ENCODE peak calls at places on chromosomes 2 and 18, in ten cellular contexts. X is dorsolateral prefrontal cortex; L is mammary epithelial cell; I is H1; S is esophagus muscularis mucosa; V is fibroblast of pulmonary artery; A is MCF 10A; G is astrocyte; O is CD8-positive, alpha-beta T cell; N is lung. B is an unnamed sample.

GRCh38 chr2:188713961-188714360 is 260.2 kb upstream of the COL3A1 start:
- DNase-seq in X (no peak), L (no peak), I (no peak), S (no peak), V (no peak), A (no peak), G (no peak), O (no peak), N (no peak), B (no peak)

GRCh38 chr2:176501652-176502051 is 232.4 kb downstream of the MTX2 start:
- DNase-seq in X (no peak), L (no peak), I (no peak), S (no peak), V (no peak), A (no peak), G (no peak), O (no peak), N (no peak), B (no peak)

GRCh38 chr2:174331731-174332606 is 2.8 kb upstream of the SP9 start:
- DNase-seq in X (no peak), L (no peak), I (no peak), S (no peak), V (no peak), A (no peak), G (no peak), O (no peak), N (no peak), B (no peak)

GRCh38 chr2:190477563-190478454 is 56.7 kb downstream of the NEMP2 start:
- DNase-seq in X (no peak), L (no peak), I (no peak), S (no peak), V (no peak), A (no peak), G (no peak), O (no peak), N (no peak), B (no peak)

GRCh38 chr2:69062307-69062706 is 49.3 kb downstream of the ANTXR1 start:
- DNase-seq in X (no peak), L (no peak), I (no peak), S (no peak), V (no peak), A (no peak), G (no peak), O (no peak), N (no peak), B (no peak)

GRCh38 chr2:46878886-46879285 is 36.7 kb downstream of the MCFD2 start:
- DNase-seq in X (peak), L (no peak), I (no peak), S (no peak), V (peak), A (no peak), G (peak), O (no peak), N (peak), B (no peak)

GRCh38 chr2:42775812-42776211 is 11.9 kb upstream of the OXER1 start:
- DNase-seq in X (no peak), L (no peak), I (no peak), S (no peak), V (no peak), A (no peak), G (no peak), O (no peak), N (no peak), B (no peak)

GRCh38 chr2:201888476-201888875 is 82.1 kb downstream of the CDK15 start:
- DNase-seq in X (no peak), L (no peak), I (no peak), S (no peak), V (no peak), A (no peak), G (no peak), O (no peak), N (no peak), B (no peak)

GRCh38 chr2:229174794-229175529 is 96.1 kb downstream of the PID1 start:
- DNase-seq in X (no peak), L (no peak), I (no peak), S (no peak), V (peak), A (peak), G (peak), O (no peak), N (peak), B (no peak)

GRCh38 chr2:102313950-102314349 is 2.6 kb downstream of the IL1RL1 start:
- DNase-seq in X (no peak), L (no peak), I (no peak), S (no peak), V (no peak), A (no peak), G (no peak), O (no peak), N (no peak), B (no peak)

GRCh38 chr2:182904844-182905243 is 38.4 kb upstream of the FRZB start:
- DNase-seq in X (no peak), L (no peak), I (no peak), S (no peak), V (no peak), A (no peak), G (no peak), O (no peak), N (no peak), B (no peak)

GRCh38 chr18:48833701-48834394 is 116.9 kb downstream of the SMAD7 start:
- DNase-seq in X (no peak), L (no peak), I (no peak), S (no peak), V (peak), A (peak), G (peak), O (peak), N (no peak), B (no peak)

GRCh38 chr2:133765693-133766092 is 197.4 kb upstream of the NCKAP5 start:
- DNase-seq in X (no peak), L (no peak), I (no peak), S (no peak), V (peak), A (no peak), G (no peak), O (no peak), N (no peak), B (no peak)

GRCh38 chr2:177393381-177393780 is 808 bp downstream of the AGPS start:
- DNase-seq in X (no peak), L (peak), I (no peak), S (no peak), V (no peak), A (peak), G (no peak), O (no peak), N (no peak), B (no peak)

GRCh38 chr2:7237476-7237875 is 320.3 kb downstream of the RNF144A start:
- DNase-seq in X (no peak), L (no peak), I (no peak), S (no peak), V (no peak), A (no peak), G (no peak), O (no peak), N (no peak), B (no peak)

GRCh38 chr2:176103634-176104337 is 3.3 kb upstream of the HOXD11 start:
- DNase-seq in X (no peak), L (no peak), I (no peak), S (no peak), V (no peak), A (no peak), G (no peak), O (no peak), N (no peak), B (no peak)

GRCh38 chr2:38073211-38074005 is 2.5 kb downstream of the CYP1B1 start:
- DNase-seq in X (no peak), L (no peak), I (no peak), S (no peak), V (no peak), A (no peak), G (no peak), O (no peak), N (no peak), B (no peak)

GRCh38 chr18:78241535-78242306 is 737.9 kb upstream of the SALL3 start:
- DNase-seq in X (no peak), L (no peak), I (no peak), S (no peak), V (no peak), A (no peak), G (no peak), O (no peak), N (no peak), B (no peak)

GRCh38 chr2:160869411-160869810 is 290.8 kb upstream of the TANK start:
- DNase-seq in X (no peak), L (peak), I (no peak), S (no peak), V (peak), A (peak), G (peak), O (no peak), N (peak), B (no peak)

GRCh38 chr2:73259276-73259675 is 25.0 kb downstream of the FBXO41 start:
- DNase-seq in X (no peak), L (no peak), I (no peak), S (no peak), V (no peak), A (no peak), G (no peak), O (no peak), N (no peak), B (no peak)

GRCh38 chr2:201158111-201158929 is 24.6 kb upstream of the CASP10 start:
- DNase-seq in X (peak), L (peak), I (no peak), S (no peak), V (peak), A (peak), G (peak), O (peak), N (peak), B (peak)

GRCh38 chr2:127673304-127674069 is 1.8 kb downstream of the LIMS2 start:
- DNase-seq in X (no peak), L (no peak), I (no peak), S (no peak), V (no peak), A (no peak), G (no peak), O (no peak), N (no peak), B (no peak)

GRCh38 chr18:56836173-56836572 is 185.0 kb downstream of the WDR7 start:
- DNase-seq in X (no peak), L (no peak), I (no peak), S (no peak), V (no peak), A (no peak), G (no peak), O (no peak), N (no peak), B (no peak)

GRCh38 chr2:68714866-68715265 is 19.7 kb upstream of the ARHGAP25 start:
- DNase-seq in X (no peak), L (no peak), I (no peak), S (peak), V (no peak), A (no peak), G (no peak), O (no peak), N (peak), B (no peak)

GRCh38 chr2:238557855-238558435 is 131.2 kb downstream of the ASB1 start:
- DNase-seq in X (no peak), L (no peak), I (no peak), S (no peak), V (no peak), A (no peak), G (no peak), O (no peak), N (no peak), B (no peak)

GRCh38 chr2:238561230-238561629 is 134.5 kb downstream of the ASB1 start:
- DNase-seq in X (no peak), L (peak), I (no peak), S (no peak), V (no peak), A (peak), G (peak), O (no peak), N (no peak), B (no peak)

GRCh38 chr2:238558456-238559099 is 131.9 kb downstream of the ASB1 start:
- DNase-seq in X (no peak), L (no peak), I (no peak), S (no peak), V (no peak), A (no peak), G (no peak), O (no peak), N (peak), B (no peak)

GRCh38 chr2:238562446-238562845 is 135.7 kb downstream of the ASB1 start:
- DNase-seq in X (no peak), L (no peak), I (no peak), S (no peak), V (no peak), A (no peak), G (no peak), O (no peak), N (no peak), B (no peak)

GRCh38 chr2:238560234-238560633 is 133.5 kb downstream of the ASB1 start:
- DNase-seq in X (no peak), L (no peak), I (no peak), S (no peak), V (no peak), A (no peak), G (no peak), O (no peak), N (no peak), B (no peak)
- TF ChIP-seq CTCF in X (no peak), L (no peak), I (peak), S (no peak), V (no peak), A (no peak), G (no peak), O (no peak), N (no peak), B (no peak)

GRCh38 chr2:105496271-105496670 is 97.4 kb upstream of the FHL2 start:
- DNase-seq in X (no peak), L (no peak), I (no peak), S (no peak), V (no peak), A (no peak), G (no peak), O (no peak), N (peak), B (no peak)

GRCh38 chr2:105494683-105495425 is 96.0 kb upstream of the FHL2 start:
- DNase-seq in X (no peak), L (no peak), I (no peak), S (no peak), V (no peak), A (no peak), G (no peak), O (no peak), N (no peak), B (no peak)

GRCh38 chr2:105502625-105503334 is 103.9 kb upstream of the FHL2 start:
- DNase-seq in X (no peak), L (peak), I (no peak), S (no peak), V (no peak), A (no peak), G (peak), O (no peak), N (no peak), B (no peak)

GRCh38 chr2:105498281-105498846 is 99.5 kb upstream of the FHL2 start:
- DNase-seq in X (no peak), L (no peak), I (no peak), S (no peak), V (no peak), A (no peak), G (no peak), O (no peak), N (peak), B (no peak)

DNA sequence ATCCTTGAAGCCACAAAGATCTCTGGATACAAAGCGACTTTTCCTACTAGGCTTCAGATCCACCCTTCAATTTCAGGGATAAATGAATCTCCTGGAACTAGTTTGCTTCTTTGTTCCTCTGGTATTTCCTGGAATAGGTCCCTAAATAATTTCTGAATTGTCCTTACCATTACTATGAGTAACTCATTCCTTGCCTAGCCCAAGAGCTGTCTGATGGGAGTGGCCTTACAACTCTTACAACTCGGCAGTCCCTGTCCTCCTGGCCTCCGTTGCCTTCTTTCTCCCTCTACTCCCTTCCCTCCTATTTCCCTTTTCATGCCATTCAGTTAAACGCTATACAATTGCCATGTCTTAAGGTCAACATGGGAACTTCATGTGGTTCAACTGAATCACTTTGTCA is 98.2 kb upstream of the FHL2 start:
- DNase-seq in X (no peak), L (no peak), I (no peak), S (no peak), V (no peak), A (no peak), G (peak), O (no peak), N (peak), B (no peak)
- TF ChIP-seq CTCF in X (no peak), L (no peak), I (no peak), S (no peak), V (no peak), A (no peak), G (no peak), O (no peak), N (no peak), B (no peak)

DNA sequence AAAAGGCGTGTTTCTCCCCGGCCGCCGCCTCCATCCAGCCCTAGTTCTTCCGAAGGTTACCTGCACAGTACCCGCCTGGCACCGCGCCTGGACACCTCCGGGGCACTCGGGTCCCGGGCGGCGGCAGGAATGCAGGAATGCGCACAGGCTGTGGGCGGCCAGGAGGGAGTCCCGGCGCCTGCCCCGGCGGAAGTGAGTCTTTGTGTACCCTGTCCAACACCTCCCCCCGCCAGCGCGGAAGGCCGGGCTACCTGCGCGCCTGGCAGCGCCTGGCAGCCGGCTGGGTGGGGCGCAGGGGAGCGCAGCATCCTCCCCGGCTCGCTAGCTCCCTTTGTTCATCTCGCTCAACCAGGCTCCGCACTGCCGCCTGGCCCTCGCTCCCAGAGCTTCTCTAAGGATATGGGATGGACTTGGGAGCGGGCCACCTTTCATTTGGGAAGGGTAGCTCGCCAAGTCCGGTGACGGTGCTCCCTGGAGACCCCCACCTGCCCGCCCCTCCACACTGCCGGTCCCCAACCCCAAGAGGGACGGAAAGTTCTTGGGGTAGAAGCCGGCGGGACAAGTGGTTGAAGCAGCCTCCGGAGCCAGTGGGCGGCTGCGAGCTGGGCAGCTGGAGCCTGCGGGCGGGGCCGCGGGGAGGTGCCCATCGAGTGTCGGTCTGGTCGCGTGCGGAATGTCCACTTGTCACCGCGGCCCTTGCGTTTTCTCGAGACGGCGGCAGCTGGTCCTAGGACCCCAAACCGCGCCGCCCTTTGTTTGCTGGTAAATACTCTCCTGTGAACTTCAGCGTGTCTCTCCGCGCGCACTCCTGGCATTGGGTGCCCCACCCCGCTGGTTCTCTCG is 1.2 kb upstream of the ST6GAL2 start:
- DNase-seq in X (peak), L (peak), I (peak), S (no peak), V (no peak), A (peak), G (no peak), O (no peak), N (peak), B (no peak)
- TF ChIP-seq CTCF in X (no peak), L (no peak), I (no peak), S (no peak), V (no peak), A (no peak), G (no peak), O (no peak), N (no peak), B (no peak)

GRCh38 chr18:50194623-50195532 is at the start of gene MYO5B:
- DNase-seq in X (no peak), L (peak), I (no peak), S (no peak), V (no peak), A (peak), G (no peak), O (peak), N (peak), B (peak)
- TF ChIP-seq CTCF in X (peak), L (peak), I (peak), S (peak), V (no peak), A (peak), G (no peak), O (no peak), N (no peak), B (peak)

GRCh38 chr2:8525236-8525581 is 156.6 kb upstream of the ID2 start:
- DNase-seq in X (no peak), L (no peak), I (no peak), S (no peak), V (no peak), A (no peak), G (no peak), O (no peak), N (no peak), B (no peak)

GRCh38 chr2:8525582-8526402 is 156.1 kb upstream of the ID2 start:
- DNase-seq in X (peak), L (peak), I (peak), S (no peak), V (peak), A (peak), G (peak), O (no peak), N (peak), B (no peak)

GRCh38 chr2:8524388-8524787 is 157.5 kb upstream of the ID2 start:
- DNase-seq in X (no peak), L (no peak), I (no peak), S (no peak), V (no peak), A (no peak), G (no peak), O (no peak), N (no peak), B (no peak)

GRCh38 chr2:8526403-8526696 is 155.5 kb upstream of the ID2 start:
- DNase-seq in X (no peak), L (no peak), I (no peak), S (no peak), V (no peak), A (no peak), G (no peak), O (no peak), N (no peak), B (no peak)

GRCh38 chr2:8524823-8525222 is 157.0 kb upstream of the ID2 start:
- DNase-seq in X (no peak), L (no peak), I (no peak), S (no peak), V (no peak), A (no peak), G (no peak), O (no peak), N (no peak), B (no peak)
- TF ChIP-seq CTCF in X (no peak), L (no peak), I (no peak), S (no peak), V (no peak), A (no peak), G (no peak), O (no peak), N (no peak), B (no peak)

GRCh38 chr2:105328281-105329196 is 996 bp downstream of the TGFBRAP1 start:
- DNase-seq in X (no peak), L (peak), I (no peak), S (no peak), V (peak), A (peak), G (no peak), O (no peak), N (no peak), B (no peak)
- TF ChIP-seq CTCF in X (no peak), L (no peak), I (no peak), S (no peak), V (no peak), A (no peak), G (no peak), O (no peak), N (no peak), B (no peak)

GRCh38 chr2:45257820-45258219 is 248.6 kb upstream of the SIX2 start:
- DNase-seq in X (no peak), L (no peak), I (no peak), S (peak), V (no peak), A (no peak), G (no peak), O (no peak), N (no peak), B (no peak)

GRCh38 chr2:45258251-45258775 is 249.1 kb upstream of the SIX2 start:
- DNase-seq in X (no peak), L (no peak), I (no peak), S (peak), V (no peak), A (no peak), G (no peak), O (no peak), N (no peak), B (no peak)

GRCh38 chr2:45256173-45256866 is 247.1 kb upstream of the SIX2 start:
- DNase-seq in X (peak), L (no peak), I (no peak), S (peak), V (no peak), A (no peak), G (no peak), O (no peak), N (no peak), B (no peak)

GRCh38 chr2:45255568-45255967 is 246.3 kb upstream of the SIX2 start:
- DNase-seq in X (no peak), L (no peak), I (no peak), S (peak), V (no peak), A (no peak), G (no peak), O (no peak), N (no peak), B (no peak)

GRCh38 chr2:45256867-45257641 is 247.8 kb upstream of the SIX2 start:
- DNase-seq in X (no peak), L (no peak), I (peak), S (peak), V (no peak), A (no peak), G (no peak), O (no peak), N (no peak), B (no peak)
- TF ChIP-seq CTCF in X (no peak), L (no peak), I (no peak), S (no peak), V (no peak), A (no peak), G (no peak), O (no peak), N (no peak), B (no peak)

GRCh38 chr2:144511945-144512344 is 8.0 kb downstream of the ZEB2 start:
- DNase-seq in X (peak), L (no peak), I (no peak), S (no peak), V (no peak), A (no peak), G (no peak), O (no peak), N (no peak), B (no peak)
- TF ChIP-seq CTCF in X (peak), L (no peak), I (no peak), S (no peak), V (peak), A (no peak), G (peak), O (no peak), N (no peak), B (no peak)

GRCh38 chr2:205534997-205535396 is 147.3 kb upstream of the NRP2 start:
- DNase-seq in X (no peak), L (no peak), I (no peak), S (no peak), V (no peak), A (no peak), G (no peak), O (no peak), N (no peak), B (no peak)
- TF ChIP-seq CTCF in X (no peak), L (no peak), I (no peak), S (no peak), V (no peak), A (no peak), G (no peak), O (no peak), N (no peak), B (no peak)

B was measured in D721Med.